ENCODE peak calls at places on chromosomes 4 and X, in seven cellular contexts. H is transverse colon, K is tibial artery, V is AG10803, J is AG04450, Y is nephron progenitor cell, A is GM20000. O is an unnamed sample.

GRCh38 chrX:105461013-105461412 is 240.5 kb upstream of the TEX13A start:
- DNase-seq in H (no peak), K (no peak), V (no peak), J (no peak), Y (no peak), A (no peak), O (no peak)

GRCh38 chr4:138573246-138573645 is 331.1 kb upstream of the SLC7A11 start:
- DNase-seq in H (no peak), K (no peak), V (no peak), J (no peak), Y (no peak), A (no peak), O (no peak)

GRCh38 chrX:131895002-131895401 is 128.1 kb upstream of the STK26 start:
- DNase-seq in H (no peak), K (no peak), V (peak; percentile 6), J (no peak), Y (no peak), A (no peak), O (no peak)

GRCh38 chr4:183797445-183798248 is 107.5 kb upstream of the STOX2 start:
- DNase-seq in H (peak; percentile 53), K (no peak), V (peak; percentile 6), J (no peak), Y (peak; percentile 70), A (peak; percentile 41), O (peak; percentile 46)

GRCh38 chrX:3636803-3637202 is 76.6 kb downstream of the PRKX start:
- DNase-seq in H (no peak), K (no peak), V (no peak), J (no peak), Y (no peak), A (no peak), O (no peak)

GRCh38 chr4:15003891-15004700 is 1.8 kb downstream of the CPEB2 start:
- DNase-seq in H (peak; percentile 45), K (peak; percentile 44), V (peak; percentile 9), J (no peak), Y (peak; percentile 63), A (peak; percentile 53), O (peak; percentile 45)

GRCh38 chrX:128699716-128700285 is 647.6 kb upstream of the ACTRT1 start:
- DNase-seq in H (no peak), K (no peak), V (no peak), J (no peak), Y (no peak), A (no peak), O (no peak)

GRCh38 chrX:50206753-50207152 is 2.2 kb downstream of the CCNB3 start:
- DNase-seq in H (no peak), K (no peak), V (no peak), J (no peak), Y (no peak), A (no peak), O (no peak)

GRCh38 chr4:22514001-22514400 is 1.9 kb downstream of the ADGRA3 start:
- DNase-seq in H (no peak), K (no peak), V (peak; percentile 44), J (peak; percentile 55), Y (no peak), A (no peak), O (no peak)

GRCh38 chr4:19983072-19983471 is 268.6 kb upstream of the SLIT2 start:
- DNase-seq in H (no peak), K (no peak), V (peak; percentile 94), J (peak; percentile 86), Y (no peak), A (no peak), O (no peak)

GRCh38 chr4:40976343-40976742 is 226.6 kb downstream of the NSUN7 start:
- DNase-seq in H (peak; percentile 25), K (no peak), V (peak; percentile 66), J (peak; percentile 41), Y (peak; percentile 34), A (peak; percentile 39), O (peak; percentile 38)

GRCh38 chrX:154464806-154465365 is 6.8 kb downstream of the PLXNA3 start:
- DNase-seq in H (no peak), K (no peak), V (no peak), J (no peak), Y (no peak), A (no peak), O (no peak)

GRCh38 chr4:185847352-185848078 is 35.5 kb upstream of the SORBS2 start:
- DNase-seq in H (no peak), K (no peak), V (peak; percentile 91), J (no peak), Y (no peak), A (no peak), O (no peak)

GRCh38 chr4:37666625-37667071 is 19.5 kb downstream of the RELL1 start:
- DNase-seq in H (peak; percentile 50), K (peak; percentile 67), V (peak; percentile 78), J (peak; percentile 61), Y (no peak), A (no peak), O (no peak)

GRCh38 chrX:17597836-17598434 is 139.4 kb upstream of the SCML1 start:
- DNase-seq in H (peak; percentile 75), K (peak; percentile 83), V (peak; percentile 54), J (no peak), Y (no peak), A (no peak), O (no peak)

GRCh38 chrX:47568656-47569295 is 7.8 kb downstream of the ARAF start:
- DNase-seq in H (no peak), K (no peak), V (no peak), J (no peak), Y (peak; percentile 24), A (no peak), O (peak; percentile 37)
- TF ChIP-seq CTCF in H (peak; percentile 19), K (no peak), V (peak; percentile 36), J (peak; percentile 32), Y (peak; percentile 23), A (peak; percentile 12), O (peak; percentile 10)

DNA sequence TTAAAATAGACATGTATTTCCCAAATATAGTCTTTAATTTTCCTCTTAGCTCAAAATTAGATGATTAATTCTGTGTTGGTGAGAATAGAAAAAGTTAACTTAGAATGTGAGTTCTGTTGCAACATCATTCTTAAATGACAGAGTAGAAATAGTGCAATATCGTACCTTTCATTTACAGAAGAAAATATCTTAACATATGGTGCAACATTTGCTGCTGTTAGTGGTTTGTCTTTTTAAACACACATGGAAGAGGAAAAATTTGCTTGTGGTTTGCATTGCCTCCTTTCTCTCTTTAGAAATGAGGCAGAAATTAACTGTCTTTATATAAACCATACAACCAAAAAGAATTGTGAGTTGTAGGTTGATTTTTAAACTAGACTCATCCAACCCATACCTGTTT is 39.3 kb upstream of the FHDC1 start:
- DNase-seq in H (no peak), K (no peak), V (peak; percentile 66), J (peak; percentile 18), Y (no peak), A (no peak), O (no peak)
- TF ChIP-seq CTCF in H (no peak), K (no peak), V (no peak), J (no peak), Y (no peak), A (no peak), O (no peak)

DNA sequence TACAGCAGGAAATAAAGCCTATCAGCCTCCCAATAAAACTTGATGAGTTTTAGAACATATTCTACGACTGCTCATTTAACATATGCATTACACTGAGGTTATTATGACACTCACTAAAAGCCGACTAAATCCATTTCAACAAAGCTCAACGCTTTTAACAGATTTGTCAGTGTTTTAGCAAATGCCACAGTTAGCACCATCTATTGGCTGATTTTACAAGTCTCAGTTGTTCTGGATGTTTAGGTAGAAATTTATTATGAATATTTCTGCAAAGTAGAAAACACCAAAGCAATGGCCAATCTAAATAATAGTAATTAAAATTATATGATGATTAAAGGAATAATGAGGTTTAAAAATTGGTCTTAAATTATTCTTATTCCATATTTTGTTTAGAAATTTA is 993.2 kb upstream of the PCDH7 start:
- DNase-seq in H (no peak), K (no peak), V (no peak), J (no peak), Y (no peak), A (no peak), O (no peak)
- TF ChIP-seq CTCF in H (no peak), K (no peak), V (no peak), J (no peak), Y (no peak), A (no peak), O (no peak)

DNA sequence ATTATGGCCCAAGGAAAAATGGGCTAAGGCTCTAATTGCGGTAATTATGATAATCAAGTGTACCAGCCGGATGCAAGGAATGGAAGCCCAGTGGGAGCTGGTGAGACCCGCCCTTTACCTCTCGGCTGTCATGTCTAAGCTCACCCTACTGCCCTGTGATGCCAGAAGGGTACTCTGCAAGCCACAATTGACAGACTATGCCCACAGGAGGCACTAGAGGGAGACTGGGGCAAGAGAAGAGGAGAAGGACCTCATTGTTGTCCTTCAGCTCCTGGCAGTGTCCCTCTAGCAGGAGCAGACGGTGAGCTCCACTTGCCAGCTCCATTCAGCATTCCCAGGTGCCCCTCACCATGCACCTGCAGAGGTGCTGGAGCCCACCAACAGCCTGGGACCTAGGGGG is 141.8 kb downstream of the SMIM20 start:
- DNase-seq in H (no peak), K (no peak), V (no peak), J (no peak), Y (no peak), A (no peak), O (no peak)
- TF ChIP-seq CTCF in H (no peak), K (no peak), V (no peak), J (no peak), Y (no peak), A (no peak), O (no peak)

DNA sequence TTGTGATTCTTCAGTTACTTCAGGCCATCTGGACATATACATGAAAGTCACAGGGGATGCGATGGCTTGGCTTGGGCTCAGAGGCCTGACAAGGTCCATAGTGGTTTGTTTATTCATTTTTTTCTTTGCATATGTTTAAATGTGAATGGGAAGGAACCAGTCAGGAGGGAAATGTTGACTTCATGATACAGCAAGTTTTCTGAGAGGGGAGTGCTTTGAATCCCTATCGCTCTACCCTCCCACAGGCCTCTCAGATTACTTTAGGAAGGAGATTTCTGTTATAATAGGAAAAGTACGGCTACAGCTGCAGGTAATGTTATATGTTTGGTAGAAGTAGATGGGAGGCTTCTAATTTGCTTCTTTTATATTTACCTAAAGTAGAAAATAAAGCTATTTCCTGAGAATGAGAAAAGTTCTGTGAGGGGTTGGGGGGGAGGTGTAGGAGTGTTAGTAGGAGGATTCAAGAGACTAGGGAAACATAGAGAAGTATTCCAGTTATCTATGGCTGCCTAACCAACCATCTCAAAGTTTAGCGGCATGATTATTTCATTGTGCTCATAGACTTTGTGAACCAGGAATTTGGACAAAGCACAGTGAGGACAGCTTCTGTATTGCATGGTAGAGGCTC is 323.0 kb downstream of the RAPGEF2 start:
- DNase-seq in H (no peak), K (no peak), V (no peak), J (no peak), Y (no peak), A (no peak), O (no peak)
- TF ChIP-seq CTCF in H (no peak), K (no peak), V (no peak), J (no peak), Y (no peak), A (no peak), O (no peak)

DNA sequence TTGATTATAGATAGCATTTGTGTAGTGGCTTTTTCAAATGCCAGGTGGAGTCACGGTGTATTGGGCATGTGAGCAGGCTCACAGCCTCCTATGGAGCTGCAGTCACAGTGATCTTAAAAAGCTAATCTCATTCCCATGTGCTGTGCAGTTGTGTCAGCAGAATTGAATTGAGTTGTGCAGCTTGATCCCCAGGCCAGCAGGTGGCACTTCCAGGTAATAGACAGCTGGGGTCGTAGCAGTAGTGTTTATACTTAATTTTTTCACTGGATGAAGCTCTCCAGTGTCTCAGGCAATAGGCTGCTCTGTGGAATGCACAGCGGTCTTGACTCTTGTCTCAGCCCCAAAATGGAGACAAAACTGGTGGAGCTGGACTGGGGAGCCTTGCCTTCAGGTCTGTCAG is 1028.1 kb downstream of the SH3BGRL start:
- DNase-seq in H (no peak), K (no peak), V (no peak), J (no peak), Y (no peak), A (no peak), O (no peak)
- TF ChIP-seq CTCF in H (no peak), K (no peak), V (no peak), J (no peak), Y (no peak), A (no peak), O (no peak)

O was measured in GM13976.